ENCODE peak calls at places on chromosomes 2 and 18, in five cellular contexts. E, W, S, V and I are unnamed samples.

GRCh38 chr2:241483305-241483704 is 25.1 kb downstream of the STK25 start:
- DNase-seq in E (no peak), S (no peak), V (no peak), W (no peak), I (no peak)

GRCh38 chr2:241967745-241968144 is 98.2 kb downstream of the RTP5 start:
- DNase-seq in E (peak; percentile 21), V (no peak), W (peak; percentile 29), S (no peak), I (no peak)

GRCh38 chr18:58209326-58209725 is 165.3 kb downstream of the NEDD4L start:
- DNase-seq in E (no peak), V (no peak), W (no peak), S (no peak), I (no peak)

GRCh38 chr2:144519934-144520717 is at the start of gene ZEB2:
- DNase-seq in W (peak; percentile 88), V (peak; percentile 11), S (peak; percentile 91), E (peak; percentile 81), I (peak; percentile 72)

GRCh38 chr2:205352120-205352519 is 330.2 kb upstream of the NRP2 start:
- DNase-seq in S (no peak), W (no peak), V (no peak), E (no peak), I (no peak)

GRCh38 chr2:170930132-170931109 is 1.4 kb downstream of the GORASP2 start:
- DNase-seq in W (no peak), S (peak; percentile 20), E (peak; percentile 84), V (peak; percentile 88), I (no peak)

GRCh38 chr2:238700122-238700457 is 147.8 kb upstream of the TWIST2 start:
- DNase-seq in V (no peak), S (peak; percentile 88), E (no peak), W (no peak), I (no peak)

GRCh38 chr2:70467831-70468810 is 85.5 kb downstream of the TGFA start:
- DNase-seq in V (no peak), E (no peak), W (no peak), S (no peak), I (no peak)

GRCh38 chr2:164456599-164456998 is 164.7 kb downstream of the GRB14 start:
- DNase-seq in S (no peak), W (no peak), V (peak; percentile 3), E (no peak), I (no peak)

GRCh38 chr2:7015007-7015950 is 98.1 kb downstream of the RNF144A start:
- DNase-seq in E (no peak), V (no peak), S (no peak), W (no peak), I (no peak)

GRCh38 chr2:191030521-191031154 is 16.7 kb upstream of the STAT1 start:
- DNase-seq in W (no peak), E (peak; percentile 63), S (peak; percentile 65), V (peak; percentile 67), I (no peak)

GRCh38 chr18:77765468-77765867 is 515.8 kb downstream of the GALR1 start:
- DNase-seq in V (no peak), S (no peak), W (no peak), E (no peak), I (no peak)

GRCh38 chr2:19743641-19744040 is 158.1 kb downstream of the TTC32 start:
- DNase-seq in S (no peak), E (no peak), W (no peak), V (no peak), I (no peak)

GRCh38 chr2:167579826-167580225 is 667.6 kb downstream of the STK39 start:
- DNase-seq in S (no peak), W (no peak), E (no peak), V (no peak), I (no peak)

GRCh38 chr18:42611134-42611533 is 504.4 kb downstream of the RIT2 start:
- DNase-seq in W (no peak), S (no peak), E (no peak), V (no peak), I (no peak)

GRCh38 chr2:217060516-217060915 is 200.7 kb upstream of the TNP1 start:
- DNase-seq in W (no peak), S (no peak), E (no peak), V (no peak), I (no peak)

GRCh38 chr18:77062518-77063003 is 70.0 kb downstream of the MBP start:
- DNase-seq in E (peak; percentile 77), W (no peak), S (peak; percentile 70), V (peak; percentile 94), I (no peak)

GRCh38 chr2:233882353-233882752 is 14.2 kb upstream of the MSL3B start:
- DNase-seq in V (no peak), E (no peak), S (peak; percentile 2), W (no peak), I (no peak)

GRCh38 chr18:21242141-21243040 is at the start of gene GREB1L:
- DNase-seq in S (peak; percentile 48), V (peak; percentile 50), E (no peak), W (no peak), I (no peak)

GRCh38 chr2:10141736-10142639 is 19.4 kb downstream of the RRM2 start:
- DNase-seq in S (no peak), V (no peak), E (peak; percentile 48), W (peak; percentile 57), I (no peak)

GRCh38 chr2:173339807-173340206 is 14.9 kb upstream of the CDCA7 start:
- DNase-seq in W (no peak), E (no peak), S (no peak), V (no peak), I (no peak)

GRCh38 chr2:150274108-150274507 is 213.4 kb downstream of the RND3 start:
- DNase-seq in S (peak; percentile 44), V (no peak), W (no peak), E (no peak), I (no peak)

GRCh38 chr2:127358044-127358443 is 29.7 kb downstream of the MAP3K2 start:
- DNase-seq in E (no peak), V (no peak), S (peak; percentile 34), W (no peak), I (no peak)

GRCh38 chr2:217079165-217079564 is 219.3 kb upstream of the TNP1 start:
- DNase-seq in E (no peak), W (no peak), S (no peak), V (no peak), I (no peak)

GRCh38 chr2:85134255-85135065 is 1.3 kb downstream of the TCF7L1 start:
- DNase-seq in E (no peak), V (no peak), S (peak; percentile 50), W (peak; percentile 73), I (no peak)

GRCh38 chr18:75220786-75221355 is 10.3 kb downstream of the TSHZ1 start:
- DNase-seq in W (no peak), S (no peak), V (no peak), E (no peak), I (no peak)

GRCh38 chr18:68714356-68714706 is 577 bp downstream of the TMX3 start:
- DNase-seq in V (peak; percentile 14), E (peak; percentile 3), S (peak; percentile 30), W (no peak), I (no peak)

GRCh38 chr2:27888790-27889189 is 1.4 kb downstream of the RBKS start:
- DNase-seq in S (peak; percentile 45), V (no peak), W (no peak), E (no peak), I (peak; percentile 18)

GRCh38 chr18:48228301-48228715 is 180.9 kb downstream of the ZBTB7C start:
- DNase-seq in S (peak; percentile 8), V (no peak), E (no peak), W (peak; percentile 70), I (no peak)

GRCh38 chr2:128534688-128535392 is 216.2 kb upstream of the HS6ST1 start:
- DNase-seq in V (no peak), W (peak; percentile 4), S (no peak), E (no peak), I (no peak)

GRCh38 chr2:128528133-128528532 is 209.5 kb upstream of the HS6ST1 start:
- DNase-seq in S (no peak), E (no peak), V (no peak), W (peak; percentile 36), I (no peak)

GRCh38 chr2:128533101-128533500 is 214.4 kb upstream of the HS6ST1 start:
- DNase-seq in E (no peak), W (no peak), V (no peak), S (no peak), I (no peak)

GRCh38 chr2:128530025-128530573 is 211.4 kb upstream of the HS6ST1 start:
- DNase-seq in S (no peak), V (no peak), E (no peak), W (peak; percentile 42), I (no peak)

GRCh38 chr2:128531856-128532255 is 213.2 kb upstream of the HS6ST1 start:
- DNase-seq in W (no peak), S (peak; percentile 10), E (no peak), V (no peak), I (no peak)
- TF ChIP-seq CTCF in W (no peak), S (peak; percentile 29), E (peak; percentile 63), V (no peak), I (no peak)

DNA sequence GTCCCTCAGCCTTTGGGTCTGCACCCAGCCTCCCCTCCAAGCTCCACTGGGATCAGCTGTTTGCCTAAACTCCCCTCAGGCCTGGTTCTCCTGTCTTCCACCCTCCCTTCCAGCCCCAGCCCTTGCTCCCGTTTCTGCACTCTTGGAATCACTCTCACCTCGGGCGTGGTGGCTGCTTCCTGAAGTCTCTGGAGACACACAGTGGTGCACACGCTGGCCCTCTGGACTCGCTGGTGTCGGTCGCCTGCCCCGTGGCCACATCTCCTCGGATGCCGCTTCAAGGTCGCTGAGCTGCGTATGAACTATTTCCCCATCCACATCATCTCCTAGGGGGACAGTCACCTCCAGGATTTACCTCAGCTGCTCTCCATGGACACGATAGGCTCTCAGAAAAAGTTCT is 46.3 kb downstream of the PSMG2 start:
- DNase-seq in V (no peak), S (no peak), E (no peak), W (no peak), I (no peak)
- TF ChIP-seq CTCF in V (no peak), S (no peak), E (no peak), W (no peak), I (no peak)

GRCh38 chr18:2304378-2305175 is 266.7 kb downstream of the METTL4 start:
- DNase-seq in E (no peak), W (no peak), V (no peak), S (peak; percentile 19), I (no peak)

GRCh38 chr18:2302628-2303516 is 268.4 kb downstream of the METTL4 start:
- DNase-seq in V (no peak), E (no peak), S (no peak), W (no peak), I (no peak)

GRCh38 chr18:2310824-2311349 is 260.4 kb downstream of the METTL4 start:
- DNase-seq in E (no peak), W (no peak), S (no peak), V (no peak), I (no peak)

GRCh38 chr18:2303517-2304238 is 267.6 kb downstream of the METTL4 start:
- DNase-seq in V (no peak), S (no peak), W (no peak), E (no peak), I (no peak)

GRCh38 chr18:2306641-2307040 is 264.7 kb downstream of the METTL4 start:
- DNase-seq in S (no peak), E (no peak), V (no peak), W (no peak), I (no peak)
- TF ChIP-seq CTCF in S (no peak), E (no peak), V (no peak), W (no peak), I (no peak)

DNA sequence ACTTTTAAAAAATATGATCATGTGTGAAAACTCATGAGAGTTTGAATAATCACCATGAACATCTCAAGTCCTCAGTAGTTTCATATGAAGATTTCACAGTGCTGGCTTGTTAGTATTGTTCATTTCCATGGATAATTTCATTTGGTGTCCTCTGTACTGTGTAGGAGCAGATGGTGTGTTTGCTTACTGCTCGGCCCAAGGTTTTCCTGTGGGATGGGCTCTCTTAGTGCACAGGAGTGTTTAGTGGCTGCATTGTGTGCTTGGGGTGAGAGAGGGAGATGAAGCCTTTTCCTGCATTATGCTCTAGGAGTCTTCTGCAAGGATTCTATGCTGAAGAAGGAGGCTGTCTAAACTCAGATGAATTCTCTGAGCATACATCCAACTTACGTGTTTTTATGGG is 270.6 kb downstream of the SOCS6 start:
- DNase-seq in E (no peak), S (no peak), W (no peak), V (no peak), I (no peak)
- TF ChIP-seq CTCF in E (no peak), S (no peak), W (no peak), V (no peak), I (no peak)